ENCODE peak calls at places on chromosomes 16 and 17, in five cellular contexts. One of them, this sample, is unnamed.

GRCh38 chr16:49924078-49924477 is 68.2 kb upstream of the ZNF423 start:
- DNase-seq in adipocyte: no peak
- DNase-seq in neural progenitor cell: no peak
- DNase-seq in MM.1S: peak; percentile 11
- DNase-seq in GM12878: peak; percentile 7
- DNase-seq in this sample: no peak

GRCh38 chr17:48539177-48539576 is 5.7 kb downstream of the HOXB2 start:
- DNase-seq in neural progenitor cell: no peak
- DNase-seq in adipocyte: no peak
- DNase-seq in GM12878: no peak
- DNase-seq in MM.1S: no peak
- DNase-seq in this sample: no peak

GRCh38 chr16:3020247-3020603 is at the start of gene TNFRSF12A:
- DNase-seq in GM12878: no peak
- DNase-seq in adipocyte: peak; percentile 95
- DNase-seq in MM.1S: peak; percentile 83
- DNase-seq in neural progenitor cell: peak; percentile 93
- DNase-seq in this sample: peak; percentile 77

GRCh38 chr17:56577810-56578209 is 15.7 kb upstream of the NOG start:
- DNase-seq in neural progenitor cell: peak; percentile 59
- DNase-seq in MM.1S: no peak
- DNase-seq in GM12878: no peak
- DNase-seq in adipocyte: no peak
- DNase-seq in this sample: no peak

GRCh38 chr17:40490289-40490853 is 11.1 kb downstream of the TNS4 start:
- DNase-seq in GM12878: no peak
- DNase-seq in neural progenitor cell: peak; percentile 48
- DNase-seq in MM.1S: no peak
- DNase-seq in adipocyte: peak; percentile 57
- DNase-seq in this sample: no peak

GRCh38 chr17:2442166-2442565 is 41.3 kb upstream of the MNT start:
- DNase-seq in MM.1S: no peak
- DNase-seq in adipocyte: no peak
- DNase-seq in GM12878: no peak
- DNase-seq in neural progenitor cell: no peak
- DNase-seq in this sample: no peak

GRCh38 chr16:81528258-81528657 is 83.7 kb downstream of the CMIP start:
- DNase-seq in adipocyte: no peak
- DNase-seq in MM.1S: no peak
- DNase-seq in GM12878: no peak
- DNase-seq in neural progenitor cell: no peak
- DNase-seq in this sample: no peak

GRCh38 chr17:55407641-55408566 is 13.7 kb downstream of the MMD start:
- DNase-seq in neural progenitor cell: no peak
- DNase-seq in GM12878: no peak
- DNase-seq in MM.1S: no peak
- DNase-seq in adipocyte: no peak
- DNase-seq in this sample: no peak

GRCh38 chr16:84714028-84714427 is 14.2 kb downstream of the USP10 start:
- DNase-seq in GM12878: no peak
- DNase-seq in adipocyte: no peak
- DNase-seq in neural progenitor cell: no peak
- DNase-seq in MM.1S: no peak
- DNase-seq in this sample: no peak

GRCh38 chr16:3094289-3095027 is 4.6 kb downstream of the ZSCAN10 start:
- DNase-seq in GM12878: no peak
- DNase-seq in neural progenitor cell: peak; percentile 68
- DNase-seq in MM.1S: peak; percentile 54
- DNase-seq in adipocyte: peak; percentile 29
- DNase-seq in this sample: no peak

GRCh38 chr17:32267690-32268205 is 2.1 kb downstream of the RHBDL3 start:
- DNase-seq in neural progenitor cell: peak; percentile 37
- DNase-seq in MM.1S: no peak
- DNase-seq in adipocyte: peak; percentile 29
- DNase-seq in GM12878: no peak
- DNase-seq in this sample: no peak

GRCh38 chr17:48004973-48005372 is 32.6 kb downstream of the COPZ2 start:
- DNase-seq in adipocyte: no peak
- DNase-seq in neural progenitor cell: no peak
- DNase-seq in MM.1S: no peak
- DNase-seq in GM12878: no peak
- DNase-seq in this sample: no peak

GRCh38 chr17:63985387-63986140 is 12.6 kb upstream of the PRR29 start:
- DNase-seq in adipocyte: no peak
- DNase-seq in neural progenitor cell: no peak
- DNase-seq in MM.1S: no peak
- DNase-seq in GM12878: no peak
- DNase-seq in this sample: no peak

GRCh38 chr16:1563786-1564185 is 30.3 kb downstream of the TMEM204 start:
- DNase-seq in GM12878: no peak
- DNase-seq in MM.1S: no peak
- DNase-seq in neural progenitor cell: no peak
- DNase-seq in adipocyte: no peak
- DNase-seq in this sample: no peak

GRCh38 chr16:1771072-1771863 is at the start of gene NME3:
- DNase-seq in GM12878: no peak
- DNase-seq in adipocyte: peak; percentile 84
- DNase-seq in neural progenitor cell: peak; percentile 80
- DNase-seq in MM.1S: peak; percentile 69
- DNase-seq in this sample: peak; percentile 46

GRCh38 chr17:36791961-36792475 is 145.3 kb upstream of the LHX1 start:
- DNase-seq in adipocyte: no peak
- DNase-seq in GM12878: no peak
- DNase-seq in MM.1S: no peak
- DNase-seq in neural progenitor cell: no peak
- DNase-seq in this sample: no peak

GRCh38 chr17:7491583-7491982 is 7.4 kb downstream of the POLR2A start:
- DNase-seq in GM12878: no peak
- DNase-seq in adipocyte: no peak
- DNase-seq in neural progenitor cell: no peak
- DNase-seq in MM.1S: no peak
- DNase-seq in this sample: no peak

GRCh38 chr17:68089881-68090280 is 54.3 kb downstream of the KPNA2 start:
- DNase-seq in GM12878: no peak
- DNase-seq in adipocyte: no peak
- DNase-seq in MM.1S: no peak
- DNase-seq in neural progenitor cell: no peak
- DNase-seq in this sample: peak; percentile 25

GRCh38 chr17:49991409-49991808 is 3.6 kb downstream of the DLX3 start:
- DNase-seq in neural progenitor cell: no peak
- DNase-seq in MM.1S: no peak
- DNase-seq in GM12878: no peak
- DNase-seq in adipocyte: no peak
- DNase-seq in this sample: no peak

GRCh38 chr16:89289428-89290395 is 72.2 kb downstream of the ZNF778 start:
- DNase-seq in GM12878: no peak
- DNase-seq in MM.1S: peak; percentile 19
- DNase-seq in adipocyte: peak; percentile 82
- DNase-seq in neural progenitor cell: peak; percentile 86
- DNase-seq in this sample: peak; percentile 56

GRCh38 chr17:8555062-8555461 is 75.5 kb downstream of the MYH10 start:
- DNase-seq in adipocyte: peak; percentile 41
- DNase-seq in MM.1S: no peak
- DNase-seq in neural progenitor cell: no peak
- DNase-seq in GM12878: no peak
- DNase-seq in this sample: no peak

GRCh38 chr16:75305364-75306101 is 54.1 kb upstream of the BCAR1 start:
- DNase-seq in adipocyte: peak; percentile 97
- DNase-seq in MM.1S: no peak
- DNase-seq in neural progenitor cell: no peak
- DNase-seq in GM12878: peak; percentile 71
- DNase-seq in this sample: no peak

GRCh38 chr17:40564883-40565744 is at the start of gene CCR7:
- DNase-seq in GM12878: no peak
- DNase-seq in adipocyte: no peak
- DNase-seq in MM.1S: no peak
- DNase-seq in neural progenitor cell: no peak
- DNase-seq in this sample: no peak

GRCh38 chr16:9002042-9002441 is 38.3 kb upstream of the USP7 start:
- DNase-seq in adipocyte: no peak
- DNase-seq in MM.1S: no peak
- DNase-seq in GM12878: no peak
- DNase-seq in neural progenitor cell: no peak
- DNase-seq in this sample: no peak

GRCh38 chr16:58883131-58883530 is 149.0 kb upstream of the GOT2 start:
- DNase-seq in MM.1S: no peak
- DNase-seq in neural progenitor cell: no peak
- DNase-seq in adipocyte: no peak
- DNase-seq in GM12878: no peak
- DNase-seq in this sample: no peak

GRCh38 chr17:550776-551175 is 163.9 kb downstream of the VPS53 start:
- DNase-seq in neural progenitor cell: no peak
- DNase-seq in MM.1S: no peak
- DNase-seq in GM12878: no peak
- DNase-seq in adipocyte: peak; percentile 12
- DNase-seq in this sample: no peak

GRCh38 chr16:67968440-67969285 is at the start of gene SLC12A4:
- DNase-seq in GM12878: no peak
- DNase-seq in adipocyte: peak; percentile 92
- DNase-seq in MM.1S: peak; percentile 89
- DNase-seq in neural progenitor cell: peak; percentile 80
- DNase-seq in this sample: peak; percentile 68

GRCh38 chr17:47789611-47790520 is 31.7 kb downstream of the OSBPL7 start:
- DNase-seq in GM12878: no peak
- DNase-seq in neural progenitor cell: peak; percentile 87
- DNase-seq in MM.1S: peak; percentile 37
- DNase-seq in adipocyte: peak; percentile 78
- DNase-seq in this sample: no peak

GRCh38 chr16:27841911-27842310 is 221.6 kb downstream of the GSG1L start:
- DNase-seq in adipocyte: no peak
- DNase-seq in neural progenitor cell: no peak
- DNase-seq in GM12878: no peak
- DNase-seq in MM.1S: no peak
- DNase-seq in this sample: no peak

GRCh38 chr17:74972973-74973328 is 392 bp upstream of the HID1 start:
- DNase-seq in MM.1S: no peak
- DNase-seq in neural progenitor cell: no peak
- DNase-seq in GM12878: no peak
- DNase-seq in adipocyte: no peak
- DNase-seq in this sample: no peak
- H3K9ac ChIP-seq in MM.1S: no peak overlapping the region
- H3K9ac ChIP-seq in neural progenitor cell: no peak overlapping the region
- H3K9ac ChIP-seq in GM12878: no peak overlapping the region
- H3K9ac ChIP-seq in adipocyte: no peak overlapping the region
- H3K9ac ChIP-seq in this sample: no peak overlapping the region

DNA sequence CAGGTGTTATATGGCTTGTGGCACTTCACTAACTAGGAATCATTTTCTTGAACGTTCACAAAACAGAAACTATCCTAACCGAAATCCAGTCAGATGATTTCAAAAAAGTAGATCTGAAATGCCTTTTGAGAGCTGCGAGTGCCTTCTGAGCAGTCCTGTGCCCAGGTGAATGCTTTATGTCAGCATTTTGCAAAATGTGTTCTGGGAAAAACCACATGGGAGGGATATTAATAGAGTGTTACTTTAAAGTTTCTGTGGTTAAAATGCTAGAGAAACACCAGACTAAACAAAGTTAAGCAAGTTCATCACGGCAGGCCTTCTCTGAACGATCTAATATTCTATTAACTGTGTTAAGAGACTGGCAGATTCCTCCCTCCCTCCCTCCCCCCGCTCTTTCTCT is 15.8 kb upstream of the RGS9 start:
- DNase-seq in adipocyte: no peak
- DNase-seq in MM.1S: peak; percentile 89
- DNase-seq in neural progenitor cell: no peak
- DNase-seq in GM12878: no peak
- DNase-seq in this sample: no peak
- H3K9ac ChIP-seq in adipocyte: no peak overlapping the region
- H3K9ac ChIP-seq in MM.1S: peak overlapping the region; percentile 13
- H3K9ac ChIP-seq in neural progenitor cell: no peak overlapping the region
- H3K9ac ChIP-seq in GM12878: no peak overlapping the region
- H3K9ac ChIP-seq in this sample: no peak overlapping the region

GRCh38 chr17:83002118-83002805 is 77.1 kb upstream of the METRNL start:
- DNase-seq in GM12878: no peak
- DNase-seq in neural progenitor cell: no peak
- DNase-seq in adipocyte: no peak
- DNase-seq in MM.1S: no peak
- DNase-seq in this sample: no peak
- H3K9ac ChIP-seq in GM12878: no peak overlapping the region
- H3K9ac ChIP-seq in neural progenitor cell: no peak overlapping the region
- H3K9ac ChIP-seq in adipocyte: no peak overlapping the region
- H3K9ac ChIP-seq in MM.1S: no peak overlapping the region
- H3K9ac ChIP-seq in this sample: no peak overlapping the region

DNA sequence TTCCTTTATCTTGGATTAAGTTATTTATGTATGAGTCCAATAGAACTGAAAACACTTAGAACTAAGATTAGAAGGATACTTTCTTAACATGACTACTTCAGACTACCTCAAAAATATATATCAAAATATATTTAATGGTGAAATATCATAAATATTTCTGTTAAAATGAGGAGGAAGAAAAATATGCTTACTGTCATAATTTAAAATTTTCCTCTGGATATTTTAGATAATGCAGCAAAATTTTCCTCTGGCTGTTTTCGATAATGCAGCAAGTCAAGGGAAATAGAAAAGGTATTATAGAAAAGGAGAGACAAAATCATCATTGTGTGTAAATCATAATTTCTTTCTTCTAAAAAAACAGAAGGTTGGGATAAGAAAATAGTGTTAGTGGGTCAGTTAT is 263.3 kb downstream of the HS3ST3A1 start:
- DNase-seq in neural progenitor cell: no peak
- DNase-seq in adipocyte: no peak
- DNase-seq in GM12878: no peak
- DNase-seq in MM.1S: no peak
- DNase-seq in this sample: no peak
- H3K9ac ChIP-seq in neural progenitor cell: no peak overlapping the region
- H3K9ac ChIP-seq in adipocyte: peak overlapping the region; percentile 75
- H3K9ac ChIP-seq in GM12878: no peak overlapping the region
- H3K9ac ChIP-seq in MM.1S: no peak overlapping the region
- H3K9ac ChIP-seq in this sample: no peak overlapping the region

DNA sequence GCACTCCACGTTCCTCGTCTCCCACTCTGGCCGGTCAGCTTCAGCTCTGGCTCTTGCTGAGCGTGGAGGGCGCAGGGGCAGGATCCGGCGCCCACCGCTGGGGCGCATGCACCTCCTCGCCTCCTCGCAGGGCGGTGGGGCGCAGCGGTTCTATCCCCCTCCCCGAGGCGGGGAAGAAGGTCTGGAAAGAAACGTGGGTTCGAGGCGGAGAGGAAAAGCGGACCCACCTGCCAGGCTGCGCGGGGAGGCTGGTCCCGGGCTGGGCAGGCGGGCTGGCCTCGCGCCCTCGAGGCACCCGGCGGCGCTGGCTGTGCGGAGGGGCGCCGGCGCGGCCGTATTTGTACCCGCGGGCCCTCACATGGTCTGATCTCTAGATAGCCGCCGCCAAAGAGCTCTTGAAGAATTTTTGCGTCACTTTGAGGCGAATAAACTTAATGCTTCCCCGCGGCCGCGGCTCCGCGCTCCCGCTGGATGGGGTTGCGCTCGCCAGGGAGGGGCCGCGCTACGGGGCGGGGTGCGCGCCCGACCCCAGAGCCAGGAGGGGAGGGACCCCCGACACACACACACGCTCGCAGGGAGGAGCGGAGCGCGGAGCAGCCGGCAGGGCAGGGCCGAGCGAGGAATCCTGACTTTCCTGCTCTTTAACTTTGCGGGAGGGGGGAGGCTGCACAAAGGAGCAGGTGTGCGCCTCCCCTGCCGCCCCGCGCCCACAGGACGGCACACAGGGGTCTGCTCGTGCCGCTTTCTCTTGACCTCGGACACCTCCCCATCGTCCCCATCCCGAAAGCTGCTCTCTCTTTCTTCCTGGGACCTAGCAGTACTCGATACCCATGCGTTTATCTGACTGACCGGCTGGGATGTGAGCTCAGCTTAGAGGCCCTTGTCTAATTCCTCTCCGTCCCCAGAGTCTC is at the start of gene SLC6A4:
- DNase-seq in GM12878: no peak
- DNase-seq in MM.1S: no peak
- DNase-seq in adipocyte: peak; percentile 54
- DNase-seq in neural progenitor cell: peak; percentile 72
- DNase-seq in this sample: no peak
- H3K9ac ChIP-seq in GM12878: no peak within 1 kb of the TSS
- H3K9ac ChIP-seq in MM.1S: no peak within 1 kb of the TSS
- H3K9ac ChIP-seq in adipocyte: no peak within 1 kb of the TSS
- H3K9ac ChIP-seq in neural progenitor cell: no peak within 1 kb of the TSS
- H3K9ac ChIP-seq in this sample: peak within 1 kb of the TSS; percentile 50

This sample was measured in NT2/D1.